ENCODE peak calls at places on chromosomes 13 and 19, in nine cellular contexts. G is substantia nigra, P is mesenchymal stem cell, T is dorsolateral prefrontal cortex, O is RWPE2, U is ascending aorta, S is heart left ventricle, B is brain microvascular endothelial cell, J is OCI-LY7. Q is an unnamed sample.

GRCh38 chr19:44892932-44893331 is 1.9 kb downstream of the TOMM40 start:
- DNase-seq in S (no peak), U (no peak), J (no peak), G (no peak), O (no peak), P (no peak), T (no peak), B (no peak), Q (no peak)

GRCh38 chr19:1849132-1849474 is 820 bp upstream of the REXO1 start:
- DNase-seq in T (no peak), G (no peak), B (no peak), P (no peak), S (no peak), O (no peak), J (no peak), U (no peak), Q (no peak)

GRCh38 chr19:45440873-45441654 is 17.3 kb upstream of the ERCC1 start:
- DNase-seq in B (no peak), T (no peak), P (peak; percentile 79), G (no peak), S (no peak), O (no peak), U (no peak), J (no peak), Q (peak; percentile 51)

GRCh38 chr13:77699059-77699680 is 1.7 kb downstream of the SLAIN1 start:
- DNase-seq in B (no peak), T (no peak), S (no peak), P (peak; percentile 3), G (no peak), O (no peak), U (no peak), J (no peak), Q (no peak)

GRCh38 chr13:112957295-112957677 is 11.7 kb upstream of the MCF2L start:
- DNase-seq in G (no peak), T (no peak), B (no peak), O (peak; percentile 7), J (no peak), P (no peak), U (no peak), S (no peak), Q (no peak)

GRCh38 chr19:36008336-36008978 is at the start of gene SYNE4:
- DNase-seq in J (no peak), S (no peak), B (no peak), O (no peak), G (no peak), T (no peak), P (no peak), U (no peak), Q (peak; percentile 52)

GRCh38 chr13:109802936-109803335 is 16.6 kb upstream of the IRS2 start:
- DNase-seq in B (no peak), S (no peak), J (no peak), G (no peak), O (no peak), P (no peak), T (no peak), U (no peak), Q (no peak)

GRCh38 chr19:15397782-15398181 is 18.2 kb upstream of the AKAP8 start:
- DNase-seq in J (no peak), U (no peak), B (no peak), S (no peak), P (no peak), O (no peak), T (no peak), G (no peak), Q (no peak)

GRCh38 chr19:38285567-38285966 is 18.5 kb upstream of the C19orf33 start:
- DNase-seq in T (no peak), J (no peak), P (no peak), G (no peak), U (no peak), S (no peak), B (no peak), O (no peak), Q (no peak)

GRCh38 chr19:17530586-17530985 is 19.1 kb downstream of the PGLS start:
- DNase-seq in O (no peak), T (no peak), U (no peak), P (no peak), B (no peak), G (no peak), S (no peak), J (no peak), Q (peak; percentile 53)

GRCh38 chr19:45526143-45526542 is 18.9 kb downstream of the VASP start:
- DNase-seq in G (peak; percentile 25), B (peak; percentile 53), U (no peak), S (peak; percentile 82), O (peak; percentile 90), T (peak; percentile 43), J (peak; percentile 28), P (peak; percentile 77), Q (peak; percentile 83)

GRCh38 chr19:28710278-28710677 is 502.7 kb downstream of the UQCRFS1 start:
- DNase-seq in O (no peak), P (peak; percentile 76), G (no peak), T (no peak), J (peak; percentile 76), U (no peak), S (no peak), B (no peak), Q (no peak)

GRCh38 chr13:107864543-107865460 is 350.5 kb downstream of the LIG4 start:
- DNase-seq in O (no peak), S (no peak), G (no peak), T (no peak), B (peak; percentile 56), U (no peak), P (peak; percentile 87), J (peak; percentile 1), Q (no peak)

GRCh38 chr13:20652946-20653345 is 50.6 kb upstream of the IL17D start:
- DNase-seq in J (no peak), U (no peak), G (no peak), B (no peak), S (no peak), O (no peak), T (no peak), P (no peak), Q (no peak)

GRCh38 chr13:112756967-112757758 is 67.3 kb downstream of the ATP11A start:
- DNase-seq in T (peak; percentile 53), S (no peak), O (no peak), B (no peak), P (no peak), U (no peak), J (no peak), G (peak; percentile 70), Q (no peak)

GRCh38 chr13:60591348-60591747 is 194.3 kb downstream of the TDRD3 start:
- DNase-seq in J (no peak), P (no peak), B (peak; percentile 13), O (no peak), G (no peak), S (no peak), T (no peak), U (no peak), Q (no peak)

GRCh38 chr13:99895428-99895998 is 76.1 kb downstream of the ZIC5 start:
- DNase-seq in O (no peak), P (peak; percentile 8), U (no peak), J (no peak), S (no peak), B (no peak), G (no peak), T (no peak), Q (no peak)

GRCh38 chr19:55687281-55688172 is 12.5 kb downstream of the EPN1 start:
- DNase-seq in O (no peak), T (no peak), U (no peak), G (no peak), B (no peak), S (peak; percentile 16), P (no peak), J (no peak), Q (no peak)

GRCh38 chr13:45255253-45255987 is 54.6 kb upstream of the KCTD4 start:
- DNase-seq in O (no peak), T (no peak), S (no peak), J (no peak), B (no peak), P (no peak), U (no peak), G (no peak), Q (no peak)

GRCh38 chr19:11458236-11458900 is 22.5 kb downstream of the ELAVL3 start:
- DNase-seq in B (no peak), J (no peak), P (no peak), O (no peak), T (no peak), U (no peak), G (no peak), S (no peak), Q (no peak)

GRCh38 chr13:75790198-75790970 is 154.3 kb downstream of the LMO7 start:
- DNase-seq in B (no peak), U (no peak), J (no peak), P (no peak), O (no peak), S (no peak), T (no peak), G (no peak), Q (no peak)

GRCh38 chr13:43981091-43981490 is 101.4 kb downstream of the LACC1 start:
- DNase-seq in U (no peak), B (no peak), G (no peak), O (no peak), T (no peak), S (no peak), P (no peak), J (no peak), Q (peak; percentile 7)

GRCh38 chr19:41357746-41358145 is 4.0 kb upstream of the TGFB1 start:
- DNase-seq in S (no peak), O (no peak), P (no peak), J (no peak), G (no peak), U (no peak), T (no peak), B (no peak), Q (no peak)
- H3K27ac ChIP-seq in S (no peak overlapping the region), O (no peak overlapping the region), P (no peak overlapping the region), J (no peak overlapping the region), G (no peak overlapping the region), U (no peak overlapping the region), T (no peak overlapping the region), B (no peak overlapping the region), Q (no peak overlapping the region)

GRCh38 chr13:51913421-51914136 is 51.8 kb downstream of the CCDC70 start:
- DNase-seq in U (peak; percentile 27), P (no peak), T (no peak), G (no peak), J (peak; percentile 55), B (no peak), O (no peak), S (no peak), Q (no peak)
- H3K27ac ChIP-seq in U (no peak overlapping the region), P (no peak overlapping the region), T (peak overlapping the region; percentile 40), G (no peak overlapping the region), J (no peak overlapping the region), B (no peak overlapping the region), O (no peak overlapping the region), S (no peak overlapping the region), Q (no peak overlapping the region)

DNA sequence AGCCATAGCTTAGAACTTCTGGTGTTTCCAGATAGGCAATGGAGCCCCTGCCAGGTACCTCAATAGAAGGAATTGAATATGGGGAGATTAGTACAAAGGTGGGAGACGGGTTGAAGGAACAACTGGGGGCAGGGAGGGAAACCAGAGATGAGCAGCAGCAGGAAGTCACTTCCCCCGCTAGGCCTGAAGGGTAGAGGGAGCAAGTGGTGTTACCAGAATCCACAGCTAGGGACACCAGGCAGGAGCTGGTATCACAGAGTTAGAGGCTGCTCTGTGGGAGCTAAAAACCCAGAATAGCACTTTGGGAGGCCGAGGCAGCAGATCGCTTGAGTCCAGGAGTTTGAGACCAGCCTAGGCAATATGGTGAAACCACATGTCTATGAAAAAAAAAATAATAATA is 15.3 kb upstream of the HNRNPUL1 start:
- DNase-seq in P (no peak), S (no peak), U (no peak), T (no peak), G (no peak), J (no peak), O (no peak), B (no peak), Q (no peak)
- H3K27ac ChIP-seq in P (no peak overlapping the region), S (no peak overlapping the region), U (no peak overlapping the region), T (no peak overlapping the region), G (no peak overlapping the region), J (no peak overlapping the region), O (no peak overlapping the region), B (no peak overlapping the region), Q (no peak overlapping the region)

GRCh38 chr13:38702609-38703008 is 15.7 kb downstream of the FREM2 start:
- DNase-seq in B (no peak), S (no peak), T (no peak), O (no peak), G (no peak), U (no peak), J (no peak), P (no peak), Q (no peak)
- H3K27ac ChIP-seq in B (no peak overlapping the region), S (no peak overlapping the region), T (no peak overlapping the region), O (no peak overlapping the region), G (no peak overlapping the region), U (no peak overlapping the region), J (no peak overlapping the region), P (no peak overlapping the region), Q (no peak overlapping the region)